ENCODE peak calls at places on chromosomes 7 and 10, in ten cellular contexts. U, T, S, M, Y, X, L, Z, P and A are unnamed samples.

GRCh38 chr7:42236266-42237161 is 495 bp downstream of the GLI3 start:
- DNase-seq in U (peak), T (peak), S (peak), M (peak), Y (peak), X (no peak), L (peak), Z (peak), P (peak), A (peak)

GRCh38 chr7:136677456-136678365 is 190.7 kb upstream of the CHRM2 start:
- DNase-seq in U (peak), T (no peak), S (no peak), M (peak), Y (no peak), X (no peak), L (no peak), Z (no peak), P (no peak), A (no peak)

GRCh38 chr10:97647556-97647955 is 7.1 kb downstream of the PI4K2A start:
- DNase-seq in U (peak), T (no peak), S (no peak), M (no peak), Y (no peak), X (no peak), L (no peak), Z (no peak), P (peak), A (no peak)

GRCh38 chr7:74544706-74545469 is 91.2 kb downstream of the GTF2IRD1 start:
- DNase-seq in U (peak), T (peak), S (peak), M (peak), Y (peak), X (peak), L (no peak), Z (peak), P (peak), A (peak)

GRCh38 chr10:110648743-110649651 is 4.9 kb downstream of the RBM20 start:
- DNase-seq in U (no peak), T (no peak), S (no peak), M (no peak), Y (no peak), X (no peak), L (no peak), Z (no peak), P (no peak), A (no peak)

GRCh38 chr10:129373718-129374117 is 93.3 kb upstream of the MGMT start:
- DNase-seq in U (no peak), T (no peak), S (no peak), M (no peak), Y (no peak), X (no peak), L (no peak), Z (no peak), P (no peak), A (no peak)

GRCh38 chr7:18753972-18754610 is 258.5 kb downstream of the HDAC9 start:
- DNase-seq in U (peak), T (no peak), S (no peak), M (no peak), Y (no peak), X (peak), L (no peak), Z (no peak), P (no peak), A (no peak)

GRCh38 chr7:30403477-30403876 is 75.1 kb downstream of the NOD1 start:
- DNase-seq in U (no peak), T (no peak), S (no peak), M (no peak), Y (no peak), X (no peak), L (no peak), Z (no peak), P (no peak), A (no peak)

GRCh38 chr10:73908853-73909611 is 1.9 kb upstream of the PLAU start:
- DNase-seq in U (peak), T (no peak), S (peak), M (no peak), Y (peak), X (peak), L (peak), Z (peak), P (no peak), A (peak)

GRCh38 chr10:95517536-95518454 is 43.4 kb downstream of the SORBS1 start:
- DNase-seq in U (peak), T (no peak), S (no peak), M (no peak), Y (no peak), X (no peak), L (no peak), Z (no peak), P (no peak), A (no peak)

GRCh38 chr7:43249808-43250145 is 137.3 kb downstream of the HECW1 start:
- DNase-seq in U (no peak), T (no peak), S (no peak), M (no peak), Y (no peak), X (no peak), L (no peak), Z (no peak), P (no peak), A (no peak)

GRCh38 chr10:88787463-88787862 is 15.1 kb upstream of the LIPM start:
- DNase-seq in U (no peak), T (no peak), S (no peak), M (no peak), Y (no peak), X (no peak), L (no peak), Z (no peak), P (no peak), A (no peak)

GRCh38 chr7:45701701-45702460 is 127.7 kb downstream of the ADCY1 start:
- DNase-seq in U (no peak), T (no peak), S (no peak), M (no peak), Y (no peak), X (no peak), L (no peak), Z (no peak), P (no peak), A (no peak)

GRCh38 chr7:2154121-2154520 is 78.6 kb downstream of the MAD1L1 start:
- DNase-seq in U (no peak), T (no peak), S (no peak), M (no peak), Y (no peak), X (no peak), L (no peak), Z (no peak), P (no peak), A (no peak)

GRCh38 chr7:100891555-100891954 is 2.0 kb upstream of the UFSP1 start:
- DNase-seq in U (no peak), T (no peak), S (no peak), M (no peak), Y (no peak), X (no peak), L (no peak), Z (no peak), P (no peak), A (no peak)

GRCh38 chr7:11489280-11489679 is 342.7 kb downstream of the THSD7A start:
- DNase-seq in U (no peak), T (no peak), S (no peak), M (no peak), Y (no peak), X (no peak), L (no peak), Z (no peak), P (no peak), A (no peak)

GRCh38 chr7:76020031-76020714 is 25.8 kb upstream of the TMEM120A start:
- DNase-seq in U (peak), T (peak), S (peak), M (peak), Y (peak), X (peak), L (peak), Z (peak), P (peak), A (peak)

GRCh38 chr10:128884061-128884425 is 583.0 kb upstream of the MGMT start:
- DNase-seq in U (no peak), T (no peak), S (no peak), M (no peak), Y (no peak), X (no peak), L (no peak), Z (no peak), P (no peak), A (no peak)

GRCh38 chr10:119817991-119818888 is 54.4 kb downstream of the MCMBP start:
- DNase-seq in U (peak), T (peak), S (no peak), M (peak), Y (peak), X (peak), L (peak), Z (no peak), P (peak), A (no peak)

GRCh38 chr10:33334839-33335549 is 527 bp upstream of the NRP1 start:
- DNase-seq in U (peak), T (peak), S (peak), M (peak), Y (peak), X (peak), L (peak), Z (peak), P (peak), A (peak)

GRCh38 chr7:38198356-38198755 is 20.3 kb downstream of the STARD3NL start:
- DNase-seq in U (peak), T (no peak), S (no peak), M (no peak), Y (no peak), X (no peak), L (no peak), Z (no peak), P (no peak), A (no peak)

GRCh38 chr10:46292573-46293023 is 5.8 kb downstream of the ANTXRL start:
- DNase-seq in U (no peak), T (no peak), S (no peak), M (no peak), Y (peak), X (no peak), L (no peak), Z (no peak), P (no peak), A (no peak)

GRCh38 chr10:46293228-46293627 is 6.4 kb downstream of the ANTXRL start:
- DNase-seq in U (no peak), T (no peak), S (no peak), M (no peak), Y (no peak), X (no peak), L (no peak), Z (no peak), P (no peak), A (no peak)

GRCh38 chr10:46296629-46297275 is 10.0 kb downstream of the ANTXRL start:
- DNase-seq in U (no peak), T (no peak), S (no peak), M (no peak), Y (no peak), X (no peak), L (no peak), Z (no peak), P (no peak), A (peak)

GRCh38 chr10:46293832-46294640 is 7.2 kb downstream of the ANTXRL start:
- DNase-seq in U (no peak), T (peak), S (no peak), M (no peak), Y (peak), X (no peak), L (no peak), Z (no peak), P (no peak), A (no peak)

GRCh38 chr10:46294641-46295230 is 7.9 kb downstream of the ANTXRL start:
- DNase-seq in U (no peak), T (no peak), S (no peak), M (no peak), Y (peak), X (no peak), L (no peak), Z (no peak), P (no peak), A (no peak)
- TF ChIP-seq CTCF in U (no peak), T (no peak), S (no peak), M (no peak), Y (no peak), X (no peak), L (no peak), Z (no peak), P (no peak), A (no peak)

DNA sequence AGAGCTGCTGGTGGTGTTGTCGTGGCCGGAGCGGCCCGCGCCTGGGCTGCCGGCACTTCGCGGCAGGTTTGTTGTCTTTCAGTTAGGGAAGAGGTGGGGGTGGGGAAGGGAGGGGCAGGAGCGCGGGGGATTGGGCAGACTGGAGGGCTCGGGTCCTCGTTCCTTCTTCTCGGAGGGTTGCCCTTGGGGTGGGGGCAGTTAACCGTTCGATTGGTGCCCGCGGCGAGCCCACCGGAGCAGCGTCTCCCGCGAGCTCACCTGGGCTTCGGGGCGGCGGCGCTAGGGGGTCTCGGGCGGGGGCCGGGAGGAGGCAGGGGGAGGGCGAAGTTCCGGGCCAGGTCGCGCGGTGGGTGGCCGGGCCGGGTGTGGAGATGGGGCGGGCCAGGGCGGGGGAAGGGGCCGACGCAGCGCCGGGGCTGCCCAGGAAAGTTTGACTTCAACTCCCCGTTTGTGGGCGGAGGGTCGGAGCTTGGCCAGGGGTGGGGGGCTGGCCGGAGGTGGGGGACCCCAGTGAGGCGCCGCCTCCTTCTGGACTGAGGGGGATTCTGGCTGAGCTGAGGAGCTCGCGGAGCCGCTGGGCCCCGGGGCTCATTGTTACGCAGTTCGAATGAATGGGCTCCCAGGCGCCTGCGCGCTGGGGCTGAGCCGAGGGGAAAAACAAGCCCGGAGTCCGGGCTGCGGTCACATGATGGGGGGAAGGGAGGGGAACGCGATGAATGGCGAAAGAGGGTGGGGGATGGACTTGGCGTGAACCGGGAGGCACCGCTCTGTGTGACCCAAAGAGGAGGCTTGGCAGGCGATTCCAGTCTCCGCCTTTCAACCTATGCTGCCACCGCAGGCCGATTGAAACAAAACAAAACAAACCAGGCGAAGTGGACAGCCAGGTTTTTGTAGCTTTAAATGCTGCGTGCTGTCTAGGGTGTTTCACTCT is 582 bp downstream of the HBP1 start:
- DNase-seq in U (peak), T (peak), S (peak), M (peak), Y (peak), X (peak), L (peak), Z (peak), P (peak), A (peak)
- TF ChIP-seq CTCF in U (no peak), T (no peak), S (no peak), M (no peak), Y (no peak), X (peak), L (no peak), Z (no peak), P (no peak), A (no peak)

GRCh38 chr7:127582361-127582760 is 3.0 kb downstream of the GCC1 start:
- DNase-seq in U (peak), T (no peak), S (no peak), M (no peak), Y (no peak), X (no peak), L (no peak), Z (no peak), P (no peak), A (no peak)

GRCh38 chr7:127581716-127582115 is 3.7 kb downstream of the GCC1 start:
- DNase-seq in U (peak), T (no peak), S (no peak), M (no peak), Y (no peak), X (no peak), L (no peak), Z (no peak), P (no peak), A (no peak)

GRCh38 chr7:127578711-127579275 is 6.6 kb downstream of the GCC1 start:
- DNase-seq in U (no peak), T (no peak), S (no peak), M (no peak), Y (no peak), X (no peak), L (no peak), Z (no peak), P (no peak), A (no peak)

GRCh38 chr7:127580612-127581011 is 4.8 kb downstream of the GCC1 start:
- DNase-seq in U (no peak), T (no peak), S (no peak), M (no peak), Y (no peak), X (no peak), L (no peak), Z (no peak), P (no peak), A (no peak)

DNA sequence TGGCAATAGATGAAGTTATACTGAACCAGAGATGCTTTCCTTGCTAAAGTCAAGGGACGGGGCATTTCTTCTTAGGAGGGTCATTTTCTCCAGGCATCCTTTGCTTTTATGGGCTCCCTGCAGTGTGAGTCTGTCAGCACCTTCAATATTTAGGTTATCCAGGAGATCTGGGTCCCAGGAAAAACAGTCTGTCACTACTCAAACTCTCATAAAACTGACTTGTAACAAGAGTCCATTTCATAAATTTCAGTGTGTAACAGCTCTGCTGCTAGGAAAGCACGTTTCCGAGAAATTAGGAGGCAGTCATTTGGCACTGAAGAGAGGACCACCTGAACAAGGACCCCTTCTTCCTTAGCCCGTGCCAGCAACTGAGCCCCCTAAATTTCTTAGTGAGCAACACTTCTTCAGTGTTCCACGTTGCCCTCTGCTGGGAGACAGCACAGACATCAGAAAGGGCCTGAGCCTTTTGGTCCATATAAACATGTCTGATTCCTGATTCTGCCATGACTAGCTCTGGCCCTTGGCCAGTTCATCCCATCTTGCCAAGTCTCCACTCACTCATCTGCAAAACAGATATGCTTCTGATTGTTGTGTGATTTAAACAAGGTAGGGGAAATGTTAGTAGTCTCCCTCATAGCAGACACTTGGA is 7.2 kb downstream of the GCC1 start:
- DNase-seq in U (peak), T (no peak), S (no peak), M (no peak), Y (no peak), X (peak), L (no peak), Z (no peak), P (peak), A (no peak)
- TF ChIP-seq CTCF in U (peak), T (no peak), S (peak), M (no peak), Y (no peak), X (peak), L (peak), Z (no peak), P (peak), A (peak)

GRCh38 chr7:98291717-98292116 is 10.2 kb downstream of the BRI3 start:
- DNase-seq in U (no peak), T (no peak), S (no peak), M (no peak), Y (no peak), X (no peak), L (no peak), Z (no peak), P (no peak), A (no peak)
- TF ChIP-seq CTCF in U (peak), T (no peak), S (peak), M (peak), Y (no peak), X (peak), L (no peak), Z (no peak), P (peak), A (peak)

GRCh38 chr10:131891929-131892816 is 8.6 kb upstream of the PPP2R2D start:
- DNase-seq in U (no peak), T (no peak), S (no peak), M (no peak), Y (no peak), X (no peak), L (no peak), Z (no peak), P (no peak), A (no peak)

GRCh38 chr10:131892817-131893675 is 7.8 kb upstream of the PPP2R2D start:
- DNase-seq in U (no peak), T (no peak), S (no peak), M (no peak), Y (no peak), X (no peak), L (no peak), Z (no peak), P (no peak), A (no peak)

GRCh38 chr10:131890276-131891195 is 10.3 kb upstream of the PPP2R2D start:
- DNase-seq in U (no peak), T (no peak), S (no peak), M (no peak), Y (no peak), X (no peak), L (no peak), Z (no peak), P (no peak), A (no peak)

GRCh38 chr10:131889755-131890154 is 11.1 kb upstream of the PPP2R2D start:
- DNase-seq in U (no peak), T (no peak), S (no peak), M (no peak), Y (no peak), X (no peak), L (no peak), Z (no peak), P (no peak), A (no peak)

GRCh38 chr10:131891196-131891928 is 9.4 kb upstream of the PPP2R2D start:
- DNase-seq in U (no peak), T (peak), S (no peak), M (peak), Y (no peak), X (no peak), L (no peak), Z (no peak), P (peak), A (no peak)
- TF ChIP-seq CTCF in U (peak), T (no peak), S (no peak), M (peak), Y (no peak), X (no peak), L (no peak), Z (no peak), P (peak), A (no peak)

DNA sequence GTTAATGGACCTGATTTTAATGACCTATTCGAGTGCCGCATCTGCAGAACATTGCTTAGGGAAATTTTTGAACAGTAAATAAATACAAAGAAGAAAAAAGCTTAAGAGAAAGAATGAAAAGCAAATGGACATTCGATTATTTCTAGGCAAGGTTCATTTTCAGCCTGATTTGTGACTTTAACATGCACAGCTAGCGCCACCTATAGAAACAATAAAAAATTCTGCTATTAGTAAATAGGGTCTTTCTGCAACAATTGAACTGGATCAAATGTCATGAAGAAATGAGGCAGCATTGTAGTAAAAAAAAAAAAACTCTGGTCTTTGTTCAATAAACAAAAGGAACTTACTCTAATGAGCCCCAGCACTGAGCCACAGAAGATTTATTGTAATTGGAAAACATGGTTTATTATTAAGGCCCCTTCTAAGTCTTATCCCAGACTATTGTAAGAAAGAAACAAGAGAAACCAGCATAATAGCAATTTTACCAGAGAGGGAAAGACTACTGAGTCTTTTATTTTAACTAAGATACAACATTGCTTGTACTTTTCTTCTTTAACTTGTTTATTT is 41.4 kb upstream of the GHITM start:
- DNase-seq in U (peak), T (no peak), S (no peak), M (no peak), Y (no peak), X (no peak), L (no peak), Z (no peak), P (peak), A (no peak)
- TF ChIP-seq CTCF in U (peak), T (peak), S (peak), M (peak), Y (peak), X (peak), L (peak), Z (peak), P (peak), A (peak)

GRCh38 chr7:103989785-103990775 is 622 bp upstream of the RELN start:
- DNase-seq in U (peak), T (peak), S (peak), M (peak), Y (no peak), X (no peak), L (peak), Z (peak), P (peak), A (peak)
- TF ChIP-seq CTCF in U (no peak), T (peak), S (peak), M (peak), Y (no peak), X (no peak), L (no peak), Z (no peak), P (peak), A (no peak)